ENCODE peak calls at places on chromosomes 11 and 22, in six cellular contexts. Z is Peyer's patch, T is transverse colon, V is stomach, N is heart left ventricle, I is testis. B is an unnamed sample. For H3K4me1 and H3K27me3, the result is how much of the 10 kb centered on the place peaks cover.

GRCh38 chr11:69360606-69361005 is 66.7 kb downstream of the MYEOV start:
- DNase-seq in Z (peak), T (no peak), V (peak), N (no peak), I (no peak), B (no peak)

GRCh38 chr11:108037636-108038035 is 28.9 kb downstream of the CUL5 start:
- DNase-seq in Z (no peak), T (no peak), V (no peak), N (no peak), I (no peak), B (no peak)

GRCh38 chr11:46247090-46247489 is 30.4 kb upstream of the CREB3L1 start:
- DNase-seq in Z (no peak), T (no peak), V (no peak), N (no peak), I (peak), B (no peak)

GRCh38 chr11:62061356-62062222 is 62.2 kb upstream of the INCENP start:
- DNase-seq in Z (no peak), T (no peak), V (no peak), N (no peak), I (no peak), B (peak)

GRCh38 chr11:94433049-94433448 is 31.8 kb upstream of the GPR83 start:
- DNase-seq in Z (no peak), T (no peak), V (no peak), N (no peak), I (no peak), B (no peak)

GRCh38 chr11:6693342-6694228 is 10.4 kb upstream of the MRPL17 start:
- DNase-seq in Z (no peak), T (no peak), V (no peak), N (no peak), I (no peak), B (no peak)

GRCh38 chr11:70399681-70400112 is 1.4 kb downstream of the CTTN start:
- DNase-seq in Z (peak), T (peak), V (peak), N (peak), I (peak), B (peak)

GRCh38 chr22:37254206-37254866 is 10.3 kb upstream of the RAC2 start:
- DNase-seq in Z (peak), T (no peak), V (no peak), N (no peak), I (no peak), B (no peak)

GRCh38 chr11:102791271-102792036 is 6.5 kb downstream of the MMP1 start:
- DNase-seq in Z (no peak), T (no peak), V (no peak), N (no peak), I (no peak), B (no peak)

GRCh38 chr11:86673872-86674750 is 1.7 kb upstream of the ME3 start:
- DNase-seq in Z (no peak), T (peak), V (no peak), N (no peak), I (no peak), B (no peak)

GRCh38 chr11:57459112-57460016 is 964 bp upstream of the RTN4RL2 start:
- DNase-seq in Z (no peak), T (no peak), V (no peak), N (no peak), I (no peak), B (no peak)

GRCh38 chr22:39570226-39570625 is 327 bp upstream of the CACNA1I start:
- DNase-seq in Z (no peak), T (no peak), V (no peak), N (no peak), I (no peak), B (no peak)

GRCh38 chr11:64341429-64341828 is 1.4 kb downstream of the CCDC88B start:
- DNase-seq in Z (peak), T (no peak), V (no peak), N (no peak), I (no peak), B (no peak)

GRCh38 chr22:47090591-47091240 is 328.3 kb downstream of the TBC1D22A start:
- DNase-seq in Z (no peak), T (no peak), V (no peak), N (no peak), I (peak), B (no peak)

GRCh38 chr11:112352907-112353306 is 92.2 kb upstream of the PLET1 start:
- DNase-seq in Z (no peak), T (no peak), V (no peak), N (no peak), I (no peak), B (no peak)

GRCh38 chr11:114229062-114229450 is 67.1 kb upstream of the NNMT start:
- DNase-seq in Z (no peak), T (no peak), V (no peak), N (no peak), I (no peak), B (no peak)

GRCh38 chr11:130243816-130244215 is 70.9 kb downstream of the ZBTB44 start:
- DNase-seq in Z (no peak), T (no peak), V (no peak), N (no peak), I (no peak), B (no peak)

GRCh38 chr22:20013382-20013871 is 3.2 kb downstream of the ARVCF start:
- DNase-seq in Z (peak), T (peak), V (peak), N (peak), I (peak), B (peak)

GRCh38 chr22:30210235-30210831 is 36.2 kb downstream of the LIF start:
- DNase-seq in Z (no peak), T (no peak), V (peak), N (no peak), I (peak), B (peak)

GRCh38 chr11:58958500-58958899 is 19.2 kb downstream of the GLYATL1 start:
- DNase-seq in Z (no peak), T (peak), V (peak), N (no peak), I (peak), B (peak)

GRCh38 chr22:33335611-33336279 is 277.6 kb upstream of the SYN3 start:
- DNase-seq in Z (no peak), T (no peak), V (no peak), N (no peak), I (no peak), B (no peak)

GRCh38 chr22:33331017-33331416 is 272.8 kb upstream of the SYN3 start:
- DNase-seq in Z (no peak), T (no peak), V (no peak), N (no peak), I (no peak), B (no peak)

GRCh38 chr22:33330534-33330933 is 272.4 kb upstream of the SYN3 start:
- DNase-seq in Z (no peak), T (no peak), V (no peak), N (no peak), I (no peak), B (no peak)

GRCh38 chr22:33329398-33329797 is 271.2 kb upstream of the SYN3 start:
- DNase-seq in Z (no peak), T (peak), V (no peak), N (no peak), I (no peak), B (no peak)

GRCh38 chr22:33332538-33332937 is 274.4 kb upstream of the SYN3 start:
- DNase-seq in Z (peak), T (peak), V (peak), N (no peak), I (no peak), B (no peak)
- H3K4me1 ChIP-seq in Z (under half), T (half or more), V (under half), N (under half), I (under half), B (under half)

GRCh38 chr11:128058580-128059208 is 528.7 kb downstream of the ETS1 start:
- DNase-seq in Z (no peak), T (no peak), V (no peak), N (no peak), I (no peak), B (no peak)
- H3K27me3 ChIP-seq in Z (under half), T (under half), V (under half), N (under half), I (under half), B (under half)

DNA sequence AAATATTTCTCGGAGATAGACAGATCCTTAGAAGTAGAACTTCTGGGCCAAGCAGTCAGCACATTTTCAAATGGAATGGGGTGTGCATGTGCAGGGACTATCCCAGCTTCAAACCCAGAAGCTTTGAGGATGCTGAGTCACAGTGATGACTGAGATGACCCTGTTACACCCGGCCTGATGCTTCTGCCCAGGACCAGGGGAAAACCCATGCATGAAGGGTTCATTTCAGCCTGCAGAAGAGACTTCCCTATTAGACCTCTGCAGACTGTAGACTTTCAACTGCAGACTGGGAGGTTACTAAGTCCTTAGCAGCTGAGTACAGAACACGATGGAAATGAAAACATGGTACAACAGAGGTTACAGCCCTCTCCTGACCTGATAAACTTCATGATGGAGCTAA is 3.6 kb upstream of the OR2AT4 start:
- DNase-seq in Z (no peak), T (no peak), V (no peak), N (no peak), I (no peak), B (no peak)
- TF ChIP-seq POLR2A in Z (no peak), T (no peak), V (no peak), N (no peak), I (no peak), B (no peak)

DNA sequence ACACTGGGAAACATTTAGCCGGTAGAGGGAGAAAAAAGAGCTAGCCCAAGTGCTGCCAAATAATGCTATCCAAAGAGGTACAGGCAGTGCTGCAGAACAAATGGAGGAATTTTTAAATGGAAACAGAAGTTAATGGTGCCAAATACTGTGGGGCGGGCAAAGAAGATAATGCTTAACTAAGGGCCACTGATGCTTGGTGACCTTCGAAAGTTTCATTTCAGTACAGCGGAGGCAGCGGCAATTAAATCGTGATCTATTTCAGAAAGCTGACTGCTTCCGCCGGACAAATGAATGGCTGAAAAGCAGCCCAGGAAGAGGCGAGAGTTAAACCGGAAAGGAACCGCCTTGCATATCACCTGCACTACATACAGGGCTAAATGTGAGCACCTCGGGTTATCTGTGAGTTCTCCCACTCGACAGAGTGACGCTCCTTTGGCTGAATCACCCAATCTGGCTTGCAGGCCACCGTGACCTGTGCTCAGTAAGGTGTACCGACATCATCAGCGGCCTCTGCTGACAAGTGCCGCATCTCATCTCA is 42.1 kb downstream of the CADM1 start:
- DNase-seq in Z (no peak), T (no peak), V (no peak), N (no peak), I (peak), B (peak)
- H3K4me1 ChIP-seq in Z (under half), T (under half), V (under half), N (under half), I (under half), B (under half)

B was measured in body of pancreas.